ENCODE peak calls at places on chromosomes 4 and X, in four cellular contexts. K is hypothalamus, W is AG10803, G is T-cell. I is an unnamed sample.

GRCh38 chr4:168440442-168441264 is 39.6 kb downstream of the DDX60L start:
- DNase-seq in K (no peak), W (peak; percentile 48), G (no peak), I (peak; percentile 78)

GRCh38 chr4:84631573-84631972 is 48.6 kb downstream of the CDS1 start:
- DNase-seq in W (no peak), K (no peak), G (no peak), I (no peak)

GRCh38 chr4:41015031-41015675 is 199.2 kb downstream of the APBB2 start:
- DNase-seq in K (no peak), W (no peak), G (no peak), I (no peak)

GRCh38 chr4:159698336-159698735 is 595.5 kb downstream of the RAPGEF2 start:
- DNase-seq in G (no peak), K (no peak), W (no peak), I (peak; percentile 42)

GRCh38 chr4:183147191-183147590 is 48.1 kb downstream of the WWC2 start:
- DNase-seq in G (no peak), W (no peak), K (no peak), I (no peak)

GRCh38 chrX:47366051-47366722 is 4.2 kb upstream of the ZNF157 start:
- DNase-seq in W (peak; percentile 59), K (peak; percentile 60), G (peak; percentile 68), I (peak; percentile 78)

GRCh38 chrX:64394059-64394873 is 986 bp downstream of the MTMR8 start:
- DNase-seq in K (no peak), W (no peak), G (no peak), I (no peak)

GRCh38 chrX:7828594-7828993 is 14.4 kb upstream of the VCX start:
- DNase-seq in G (no peak), W (no peak), K (no peak), I (no peak)

GRCh38 chr4:78417603-78418002 is 134.0 kb upstream of the ANXA3 start:
- DNase-seq in K (no peak), W (no peak), G (no peak), I (no peak)

GRCh38 chrX:120604359-120604782 is 470 bp downstream of the MCTS1 start:
- DNase-seq in G (peak; percentile 28), W (peak; percentile 75), K (no peak), I (peak; percentile 66)

GRCh38 chrX:12988797-12989196 is 13.9 kb downstream of the TMSB4X start:
- DNase-seq in G (no peak), W (peak; percentile 58), K (no peak), I (peak; percentile 80)

GRCh38 chr4:12729384-12729783 is 754.8 kb downstream of the RAB28 start:
- DNase-seq in K (no peak), W (peak; percentile 8), G (no peak), I (peak; percentile 7)

GRCh38 chrX:79161655-79162054 is 17.2 kb downstream of the GPR174 start:
- DNase-seq in K (no peak), W (no peak), G (peak; percentile 40), I (no peak)

GRCh38 chr4:8682725-8683124 is 90.2 kb downstream of the CPZ start:
- DNase-seq in G (no peak), K (no peak), W (no peak), I (no peak)

GRCh38 chr4:26288308-26288982 is 32.4 kb upstream of the RBPJ start:
- DNase-seq in W (peak; percentile 66), G (no peak), K (no peak), I (peak; percentile 78)

I was measured in M059J.